ENCODE peak calls at places on chromosomes 5 and 9, in nine cellular contexts. M is thyroid gland; B is naive thymus-derived CD4-positive, alpha-beta T cell; F is heart left ventricle; R is A549; X is esophagus muscularis mucosa; O is uterus; V is ovary; U is neural progenitor cell. C is an unnamed sample.

GRCh38 chr5:178189433-178189832 is 2.3 kb upstream of the GMCL2 start:
- DNase-seq in V (no peak), X (no peak), R (no peak), U (no peak), O (no peak), B (no peak), M (no peak), F (no peak), C (no peak)

GRCh38 chr5:167064199-167064811 is 1227.1 kb upstream of the WWC1 start:
- DNase-seq in X (no peak), R (no peak), M (no peak), U (peak; percentile 91), O (no peak), B (no peak), F (no peak), V (no peak), C (no peak)

GRCh38 chr5:136420168-136420916 is 55.0 kb upstream of the TRPC7 start:
- DNase-seq in B (no peak), V (no peak), X (peak; percentile 72), R (no peak), O (no peak), M (no peak), U (no peak), F (no peak), C (no peak)

GRCh38 chr9:91785403-91785917 is 164.6 kb downstream of the ROR2 start:
- DNase-seq in R (no peak), M (no peak), V (no peak), B (no peak), O (no peak), F (no peak), U (no peak), X (no peak), C (no peak)

GRCh38 chr5:133870661-133871060 is 97.8 kb downstream of the C5orf15 start:
- DNase-seq in X (no peak), O (no peak), R (no peak), B (no peak), U (peak; percentile 29), V (no peak), F (no peak), M (no peak), C (no peak)

GRCh38 chr9:37943329-37944265 is 39.7 kb upstream of the SLC25A51 start:
- DNase-seq in F (no peak), R (no peak), X (no peak), B (no peak), V (peak; percentile 77), U (no peak), M (peak; percentile 73), O (peak; percentile 59), C (peak; percentile 31)

GRCh38 chr5:4647955-4648354 is 492.2 kb upstream of the ADAMTS16 start:
- DNase-seq in V (no peak), B (no peak), U (no peak), F (no peak), X (peak; percentile 5), M (no peak), R (no peak), O (no peak), C (no peak)

GRCh38 chr5:139126711-139127111 is 71.5 kb downstream of the SIL1 start:
- DNase-seq in U (no peak), O (no peak), B (no peak), M (no peak), F (peak; percentile 65), R (no peak), X (no peak), V (peak; percentile 60), C (peak; percentile 64)

GRCh38 chr9:137715321-137715720 is 96.5 kb downstream of the EHMT1 start:
- DNase-seq in R (no peak), U (no peak), X (no peak), M (peak; percentile 39), B (no peak), O (no peak), F (no peak), V (no peak), C (no peak)

GRCh38 chr5:149636861-149637246 is 55.6 kb downstream of the ARHGEF37 start:
- DNase-seq in F (peak; percentile 87), M (peak; percentile 79), V (peak; percentile 55), U (peak; percentile 80), X (no peak), O (no peak), B (no peak), R (peak; percentile 70), C (peak; percentile 87)

GRCh38 chr5:37478495-37478894 is 99.4 kb downstream of the WDR70 start:
- DNase-seq in B (no peak), M (no peak), V (no peak), R (no peak), O (no peak), F (no peak), X (no peak), U (no peak), C (no peak)

GRCh38 chr5:92514901-92515300 is 1066.1 kb downstream of the NR2F1-AS1 start:
- DNase-seq in U (no peak), M (no peak), F (no peak), O (no peak), V (no peak), R (no peak), B (no peak), X (no peak), C (no peak)

GRCh38 chr5:33662721-33663435 is 222.1 kb downstream of the TARS1 start:
- DNase-seq in X (no peak), O (no peak), B (no peak), F (no peak), R (no peak), M (no peak), U (no peak), V (no peak), C (no peak)

DNA sequence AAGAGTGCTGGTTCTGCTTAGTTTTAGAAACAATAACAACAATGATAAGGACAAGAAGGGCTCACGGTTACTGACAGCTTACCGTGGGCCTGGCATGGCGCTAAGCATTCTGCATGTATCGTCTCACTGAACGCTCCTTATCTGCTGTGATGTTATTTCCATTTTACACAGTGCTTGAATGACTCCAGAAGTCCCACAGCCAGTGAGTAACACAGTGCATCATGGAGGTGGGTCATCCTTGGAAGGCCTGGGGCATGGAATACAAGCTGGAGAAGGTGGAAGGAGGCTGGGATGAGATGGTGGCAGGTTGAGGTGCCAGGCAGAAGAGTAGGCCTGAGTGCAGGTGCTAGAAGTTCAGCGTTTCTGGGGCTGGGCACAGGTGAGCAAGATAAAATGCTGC is 36.5 kb upstream of the FAT2 start:
- DNase-seq in X (no peak), V (no peak), M (no peak), U (no peak), B (no peak), O (no peak), F (no peak), R (no peak), C (no peak)
- H3K9me3 ChIP-seq in X (no peaks in the 10 kb centered on the region), V (no peaks in the 10 kb centered on the region), M (no peaks in the 10 kb centered on the region), U (no peaks in the 10 kb centered on the region), B (no peaks in the 10 kb centered on the region), O (no peaks in the 10 kb centered on the region), F (no peaks in the 10 kb centered on the region), R (no peaks in the 10 kb centered on the region), C (no peaks in the 10 kb centered on the region)

GRCh38 chr5:88819332-88819999 is 63.5 kb downstream of the MEF2C start:
- DNase-seq in O (no peak), B (no peak), U (no peak), V (no peak), X (no peak), R (no peak), F (no peak), M (no peak), C (no peak)

GRCh38 chr5:88813244-88813643 is 69.7 kb downstream of the MEF2C start:
- DNase-seq in U (no peak), V (no peak), B (no peak), R (no peak), F (no peak), X (no peak), O (no peak), M (no peak), C (no peak)

GRCh38 chr5:88818296-88818695 is 64.7 kb downstream of the MEF2C start:
- DNase-seq in V (no peak), U (no peak), B (no peak), X (no peak), O (no peak), R (no peak), M (no peak), F (no peak), C (no peak)

GRCh38 chr5:88813805-88814584 is 69.0 kb downstream of the MEF2C start:
- DNase-seq in M (no peak), X (no peak), V (no peak), U (peak; percentile 54), O (no peak), B (no peak), F (no peak), R (no peak), C (no peak)

DNA sequence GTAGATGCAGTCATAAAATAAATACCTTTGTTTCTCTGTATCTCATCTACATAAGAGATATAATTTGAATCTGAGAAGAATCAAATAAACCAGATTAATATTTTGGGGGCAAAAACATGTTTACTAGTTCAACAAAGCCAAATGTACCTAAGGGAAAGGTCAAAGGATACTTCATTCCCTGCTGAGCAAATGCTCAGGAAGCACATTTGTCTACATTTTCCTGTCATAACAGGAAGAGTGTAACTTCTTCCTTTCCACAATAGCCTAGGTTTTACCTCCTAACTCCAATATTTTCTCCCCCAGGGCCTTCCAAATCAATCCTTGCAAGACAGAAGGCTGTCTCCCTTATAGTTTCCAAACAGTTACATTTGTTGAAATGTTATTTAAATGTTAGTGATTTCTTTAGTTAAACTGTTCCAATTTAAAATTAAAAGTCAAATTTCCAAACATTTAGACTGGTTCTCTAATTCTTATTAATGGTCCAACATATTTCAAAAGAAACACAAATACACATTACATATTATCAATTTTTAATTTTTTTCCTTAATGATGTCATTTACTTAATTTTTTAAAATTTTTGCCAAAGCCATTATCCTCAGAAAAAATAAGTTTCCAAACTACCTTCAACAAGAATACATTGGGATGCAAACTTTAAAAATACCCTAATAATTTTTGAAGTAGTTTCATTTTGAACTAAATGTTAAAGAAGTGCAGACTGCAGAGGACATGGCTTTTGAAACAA is 67.8 kb downstream of the MEF2C start:
- DNase-seq in O (no peak), B (no peak), F (no peak), X (no peak), U (no peak), R (no peak), V (no peak), M (no peak), C (no peak)
- H3K4me1 ChIP-seq in O (no peaks in the 10 kb centered on the region), B (no peaks in the 10 kb centered on the region), F (peaks cover 23% of the 10 kb centered on the region), X (peaks cover 15% of the 10 kb centered on the region), U (peaks cover 23% of the 10 kb centered on the region), R (no peaks in the 10 kb centered on the region), V (no peaks in the 10 kb centered on the region), M (peaks cover 12% of the 10 kb centered on the region), C (peaks cover 62% of the 10 kb centered on the region)

DNA sequence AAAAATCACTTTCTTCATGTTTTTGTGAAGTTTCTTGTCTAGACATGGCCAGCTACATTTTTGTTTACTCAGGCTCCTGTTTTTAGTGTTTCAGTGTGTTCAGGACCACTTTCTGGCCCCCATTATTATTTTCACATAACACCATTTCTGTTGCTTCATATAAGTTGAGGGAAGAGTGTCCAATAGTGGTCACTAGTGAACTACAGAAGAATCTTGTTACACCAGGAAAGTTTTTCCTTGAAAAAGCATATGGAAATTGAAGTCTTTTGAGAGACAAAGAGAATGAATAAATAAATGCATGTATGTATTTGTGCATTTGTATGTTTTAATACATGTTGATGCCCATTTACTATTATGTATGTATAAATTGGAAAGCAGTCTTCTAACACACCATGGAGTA is 3.8 kb downstream of the ADAMTSL1 start:
- DNase-seq in V (no peak), O (no peak), M (no peak), B (no peak), F (no peak), U (no peak), R (no peak), X (no peak), C (no peak)
- H3K4me3 ChIP-seq in V (no peak overlapping the region), O (no peak overlapping the region), M (no peak overlapping the region), B (no peak overlapping the region), F (no peak overlapping the region), U (no peak overlapping the region), R (no peak overlapping the region), X (no peak overlapping the region), C (no peak overlapping the region)

GRCh38 chr9:95350266-95350665 is 32.8 kb upstream of the FANCC start:
- DNase-seq in V (no peak), U (no peak), X (no peak), R (no peak), F (no peak), B (no peak), O (no peak), M (no peak), C (no peak)
- H3K9me3 ChIP-seq in V (no peaks in the 10 kb centered on the region), U (no peaks in the 10 kb centered on the region), X (no peaks in the 10 kb centered on the region), R (no peaks in the 10 kb centered on the region), F (no peaks in the 10 kb centered on the region), B (no peaks in the 10 kb centered on the region), O (no peaks in the 10 kb centered on the region), M (no peaks in the 10 kb centered on the region), C (no peaks in the 10 kb centered on the region)

C was measured in heart right ventricle.